ENCODE peak calls at places on chromosomes 4 and X, in six cellular contexts. E, S, Q, I, C and H are unnamed samples.

GRCh38 chr4:67106846-67107467 is 438.3 kb downstream of the CENPC start:
- DNase-seq in E (no peak), S (no peak), Q (no peak), I (no peak), C (no peak), H (no peak)

GRCh38 chr4:168737441-168738176 is 240.8 kb downstream of the PALLD start:
- DNase-seq in E (no peak), S (no peak), Q (no peak), I (no peak), C (no peak), H (no peak)

GRCh38 chrX:57906790-57907189 is 3.5 kb downstream of the ZXDA start:
- DNase-seq in E (no peak), S (no peak), Q (no peak), I (no peak), C (no peak), H (peak)

GRCh38 chr4:24794111-24794860 is 1.1 kb upstream of the SOD3 start:
- DNase-seq in E (peak), S (no peak), Q (no peak), I (peak), C (peak), H (peak)

GRCh38 chr4:172809319-172809718 is 359.3 kb upstream of the GALNT7 start:
- DNase-seq in E (peak), S (no peak), Q (no peak), I (no peak), C (peak), H (no peak)

GRCh38 chr4:149175549-149175948 is 640.1 kb downstream of the IQCM start:
- DNase-seq in E (no peak), S (no peak), Q (no peak), I (no peak), C (no peak), H (no peak)

GRCh38 chr4:41692717-41693345 is 55.7 kb downstream of the PHOX2B start:
- DNase-seq in E (peak), S (peak), Q (peak), I (peak), C (peak), H (peak)

GRCh38 chr4:158315706-158316105 is 105.4 kb downstream of the TMEM144 start:
- DNase-seq in E (no peak), S (no peak), Q (no peak), I (no peak), C (no peak), H (peak)

GRCh38 chr4:150173420-150173819 is 95.2 kb downstream of the DCLK2 start:
- DNase-seq in E (no peak), S (no peak), Q (no peak), I (no peak), C (peak), H (peak)

GRCh38 chrX:22628275-22628674 is 355.6 kb downstream of the CBLL2 start:
- DNase-seq in E (no peak), S (no peak), Q (no peak), I (no peak), C (peak), H (no peak)

GRCh38 chrX:49003696-49004095 is 1.6 kb upstream of the GRIPAP1 start:
- DNase-seq in E (no peak), S (no peak), Q (no peak), I (no peak), C (no peak), H (no peak)

GRCh38 chrX:103941201-103941975 is 21.0 kb upstream of the TMSB15B start:
- DNase-seq in E (no peak), S (no peak), Q (no peak), I (no peak), C (peak), H (peak)

GRCh38 chr4:70741872-70742271 is 20.1 kb downstream of the RUFY3 start:
- DNase-seq in E (no peak), S (no peak), Q (no peak), I (no peak), C (no peak), H (no peak)

GRCh38 chrX:138921031-138921430 is 209.5 kb upstream of the FGF13 start:
- DNase-seq in E (no peak), S (no peak), Q (no peak), I (no peak), C (no peak), H (no peak)

GRCh38 chr4:42396361-42397255 is 680 bp upstream of the SHISA3 start:
- DNase-seq in E (peak), S (no peak), Q (no peak), I (no peak), C (no peak), H (no peak)

GRCh38 chr4:108544504-108544903 is 75.9 kb upstream of the RPL34 start:
- DNase-seq in E (no peak), S (no peak), Q (no peak), I (no peak), C (no peak), H (peak)

GRCh38 chrX:3582421-3582820 is 131.0 kb downstream of the PRKX start:
- DNase-seq in E (no peak), S (no peak), Q (no peak), I (no peak), C (no peak), H (no peak)